ENCODE peak calls at places on chromosomes 11 and 22, in eight cellular contexts. L is IMR-90, H is uterus, W is adrenal gland, R is heart left ventricle, A is tibial artery, U is H1, K is cardiac muscle cell. F is an unnamed sample.

GRCh38 chr11:29914203-29914930 is 102.5 kb downstream of the KCNA4 start:
- DNase-seq in L (no peak), A (no peak), R (no peak), U (no peak), K (peak; percentile 9), H (no peak), W (no peak), F (no peak)

GRCh38 chr11:43212279-43212678 is 99.5 kb upstream of the API5 start:
- DNase-seq in L (no peak), A (no peak), H (no peak), U (peak; percentile 58), R (no peak), W (no peak), K (no peak), F (no peak)

GRCh38 chr11:105137286-105137685 is 2.3 kb downstream of the CARD18 start:
- DNase-seq in W (no peak), H (no peak), L (peak; percentile 43), U (no peak), R (no peak), A (no peak), K (peak; percentile 62), F (no peak)

GRCh38 chr11:83284501-83285051 is 1.6 kb downstream of the CCDC90B start:
- DNase-seq in A (no peak), L (no peak), K (no peak), R (no peak), H (no peak), U (no peak), W (no peak), F (no peak)

GRCh38 chr11:5694642-5695041 is 5.1 kb downstream of the TRIM22 start:
- DNase-seq in H (no peak), L (no peak), R (no peak), U (no peak), W (no peak), A (no peak), K (no peak), F (no peak)

GRCh38 chr11:65557280-65558001 is 718 bp downstream of the LTBP3 start:
- DNase-seq in R (peak; percentile 55), U (no peak), H (peak; percentile 40), A (no peak), L (no peak), W (no peak), K (no peak), F (no peak)

GRCh38 chr22:41831383-41831782 is 1.5 kb upstream of the SREBF2 start:
- DNase-seq in K (peak; percentile 40), L (no peak), W (no peak), R (no peak), U (no peak), H (no peak), A (peak; percentile 26), F (no peak)

GRCh38 chr22:37291559-37292298 is 9.4 kb downstream of the CYTH4 start:
- DNase-seq in A (no peak), H (no peak), L (no peak), K (no peak), W (no peak), R (no peak), U (no peak), F (no peak)

GRCh38 chr11:124640660-124641059 is 18.0 kb downstream of the TBRG1 start:
- DNase-seq in L (no peak), U (peak; percentile 49), W (no peak), H (no peak), K (no peak), R (no peak), A (no peak), F (no peak)

GRCh38 chr11:109424893-109425292 is 2.9 kb downstream of the C11orf87 start:
- DNase-seq in K (no peak), W (no peak), U (peak; percentile 90), A (no peak), R (no peak), H (no peak), L (no peak), F (peak; percentile 11)

GRCh38 chr22:50252081-50253045 is 1.3 kb upstream of the HDAC10 start:
- DNase-seq in K (peak; percentile 71), W (peak; percentile 90), A (peak; percentile 79), U (peak; percentile 85), H (peak; percentile 75), R (peak; percentile 73), L (peak; percentile 52), F (peak; percentile 76)

GRCh38 chr11:3994030-3994640 is 100.5 kb upstream of the RRM1 start:
- DNase-seq in A (no peak), U (no peak), L (peak; percentile 16), R (no peak), W (no peak), H (no peak), K (no peak), F (no peak)

GRCh38 chr22:44671742-44672141 is 30.3 kb upstream of the PRR5 start:
- DNase-seq in R (no peak), H (no peak), U (no peak), K (peak; percentile 65), L (peak; percentile 83), A (no peak), W (no peak), F (no peak)

GRCh38 chr11:9990221-9990973 is 303.6 kb downstream of the SBF2 start:
- DNase-seq in K (peak; percentile 23), U (no peak), L (peak; percentile 37), H (no peak), W (no peak), R (no peak), A (no peak), F (no peak)
- TF ChIP-seq CTCF in K (no peak), U (no peak), L (peak; percentile 41), H (peak; percentile 25), W (peak; percentile 7), R (peak; percentile 14), A (peak; percentile 24), F (peak; percentile 33)

GRCh38 chr22:19457828-19458428 is 10.4 kb upstream of the C22orf39 start:
- DNase-seq in A (no peak), K (no peak), H (no peak), U (no peak), R (no peak), L (no peak), W (no peak), F (no peak)
- H3K36me3 ChIP-seq in A (peaks cover 64% of the 10 kb centered on the region), K (peaks cover 34% of the 10 kb centered on the region), H (no peaks in the 10 kb centered on the region), U (peaks cover 7% of the 10 kb centered on the region), R (peaks cover 46% of the 10 kb centered on the region), L (peaks cover 48% of the 10 kb centered on the region), W (no peaks in the 10 kb centered on the region), F (no peaks in the 10 kb centered on the region)

GRCh38 chr11:79090191-79090590 is 350.6 kb downstream of the TENM4 start:
- DNase-seq in R (no peak), H (no peak), L (no peak), W (no peak), K (no peak), U (no peak), A (no peak), F (no peak)

GRCh38 chr11:79088967-79089366 is 351.9 kb downstream of the TENM4 start:
- DNase-seq in R (no peak), U (no peak), H (no peak), A (no peak), L (no peak), W (no peak), K (no peak), F (no peak)

GRCh38 chr11:79087957-79088318 is 352.9 kb downstream of the TENM4 start:
- DNase-seq in R (no peak), U (no peak), L (no peak), W (no peak), A (no peak), K (peak; percentile 56), H (no peak), F (no peak)

GRCh38 chr11:79086056-79086455 is 354.8 kb downstream of the TENM4 start:
- DNase-seq in U (no peak), K (no peak), A (no peak), L (no peak), W (no peak), H (no peak), R (no peak), F (no peak)

GRCh38 chr11:79087238-79087956 is 353.4 kb downstream of the TENM4 start:
- DNase-seq in K (peak; percentile 92), R (no peak), H (no peak), U (no peak), A (no peak), L (peak; percentile 62), W (no peak), F (no peak)
- H3K4me3 ChIP-seq in K (no peak overlapping the region), R (no peak overlapping the region), H (no peak overlapping the region), U (no peak overlapping the region), A (no peak overlapping the region), L (no peak overlapping the region), W (no peak overlapping the region), F (no peak overlapping the region)

GRCh38 chr11:61785837-61786402 is 6.5 kb downstream of the TMEM258 start:
- DNase-seq in W (no peak), R (no peak), U (no peak), L (no peak), A (no peak), K (no peak), H (no peak), F (no peak)
- TF ChIP-seq CTCF in W (no peak), R (no peak), U (no peak), L (no peak), A (no peak), K (no peak), H (no peak), F (no peak)